ENCODE peak calls at places on chromosomes 2 and 18, in eight cellular contexts. I, T, Q, B, U, X, Y and Z are unnamed samples.

GRCh38 chr2:38499921-38500634 is 102.7 kb downstream of the HNRNPLL start:
- ATAC-seq in I (no peak), T (no peak), Q (no peak), B (peak; percentile 72), U (peak; percentile 60), X (peak; percentile 11), Y (peak; percentile 47), Z (peak; percentile 77)

GRCh38 chr2:219378167-219378851 is 9.4 kb downstream of the DNPEP start:
- ATAC-seq in I (no peak), T (no peak), Q (no peak), B (no peak), U (no peak), X (no peak), Y (no peak), Z (no peak)

GRCh38 chr2:8435608-8436007 is 246.2 kb upstream of the ID2 start:
- ATAC-seq in I (no peak), T (no peak), Q (no peak), B (no peak), U (no peak), X (no peak), Y (no peak), Z (no peak)

GRCh38 chr2:236219411-236219810 is 44.8 kb downstream of the ASB18 start:
- ATAC-seq in I (no peak), T (no peak), Q (no peak), B (no peak), U (no peak), X (no peak), Y (no peak), Z (no peak)

GRCh38 chr2:193988784-193989183 is 1668.2 kb upstream of the SLC39A10 start:
- ATAC-seq in I (no peak), T (no peak), Q (no peak), B (no peak), U (no peak), X (no peak), Y (no peak), Z (no peak)

GRCh38 chr2:80461505-80462197 is 157.1 kb upstream of the LRRTM1 start:
- ATAC-seq in I (no peak), T (no peak), Q (no peak), B (no peak), U (no peak), X (no peak), Y (no peak), Z (no peak)

GRCh38 chr2:109029444-109030193 is 40.6 kb upstream of the EDAR start:
- ATAC-seq in I (no peak), T (no peak), Q (no peak), B (no peak), U (no peak), X (no peak), Y (no peak), Z (no peak)

GRCh38 chr18:24402209-24402785 is 4.7 kb upstream of the OSBPL1A start:
- ATAC-seq in I (no peak), T (no peak), Q (no peak), B (no peak), U (no peak), X (no peak), Y (no peak), Z (no peak)

GRCh38 chr2:29731948-29732347 is 189.4 kb downstream of the ALK start:
- ATAC-seq in I (no peak), T (no peak), Q (no peak), B (no peak), U (no peak), X (no peak), Y (no peak), Z (no peak)

GRCh38 chr2:227443889-227444568 is 27.9 kb upstream of the AGFG1 start:
- ATAC-seq in I (no peak), T (no peak), Q (no peak), B (no peak), U (no peak), X (no peak), Y (no peak), Z (no peak)

GRCh38 chr2:193836424-193836823 is 1641.7 kb upstream of the TMEFF2 start:
- ATAC-seq in I (no peak), T (no peak), Q (no peak), B (no peak), U (no peak), X (no peak), Y (no peak), Z (no peak)

GRCh38 chr18:2979027-2979570 is 33.8 kb downstream of the LPIN2 start:
- ATAC-seq in I (no peak), T (no peak), Q (no peak), B (no peak), U (peak; percentile 7), X (no peak), Y (no peak), Z (no peak)

GRCh38 chr2:41720298-41720697 is 327.5 kb upstream of the PKDCC start:
- ATAC-seq in I (no peak), T (no peak), Q (no peak), B (no peak), U (no peak), X (no peak), Y (no peak), Z (no peak)

GRCh38 chr2:63192889-63193778 is 142.5 kb downstream of the OTX1 start:
- ATAC-seq in I (no peak), T (no peak), Q (no peak), B (no peak), U (no peak), X (no peak), Y (no peak), Z (no peak)

GRCh38 chr18:43893001-43893637 is 615.8 kb upstream of the SYT4 start:
- ATAC-seq in I (no peak), T (no peak), Q (no peak), B (peak; percentile 70), U (no peak), X (peak; percentile 73), Y (peak; percentile 14), Z (peak; percentile 78)

GRCh38 chr2:133120310-133120709 is 448.0 kb downstream of the NCKAP5 start:
- ATAC-seq in I (no peak), T (no peak), Q (no peak), B (no peak), U (no peak), X (no peak), Y (no peak), Z (no peak)

GRCh38 chr2:150856596-150857281 is 369.3 kb upstream of the RND3 start:
- ATAC-seq in I (no peak), T (no peak), Q (no peak), B (no peak), U (no peak), X (no peak), Y (no peak), Z (no peak)

GRCh38 chr2:234687718-234688475 is 191.0 kb upstream of the ARL4C start:
- ATAC-seq in I (no peak), T (no peak), Q (no peak), B (no peak), U (no peak), X (no peak), Y (no peak), Z (no peak)

GRCh38 chr2:27122791-27123190 is 824 bp upstream of the ABHD1 start:
- ATAC-seq in I (no peak), T (no peak), Q (no peak), B (no peak), U (no peak), X (no peak), Y (no peak), Z (no peak)

GRCh38 chr2:198096007-198096406 is 291.6 kb downstream of the PLCL1 start:
- ATAC-seq in I (no peak), T (no peak), Q (no peak), B (no peak), U (peak; percentile 56), X (no peak), Y (no peak), Z (no peak)

GRCh38 chr18:36470896-36471295 is 173.4 kb downstream of the FHOD3 start:
- ATAC-seq in I (no peak), T (no peak), Q (no peak), B (no peak), U (no peak), X (no peak), Y (no peak), Z (no peak)

DNA sequence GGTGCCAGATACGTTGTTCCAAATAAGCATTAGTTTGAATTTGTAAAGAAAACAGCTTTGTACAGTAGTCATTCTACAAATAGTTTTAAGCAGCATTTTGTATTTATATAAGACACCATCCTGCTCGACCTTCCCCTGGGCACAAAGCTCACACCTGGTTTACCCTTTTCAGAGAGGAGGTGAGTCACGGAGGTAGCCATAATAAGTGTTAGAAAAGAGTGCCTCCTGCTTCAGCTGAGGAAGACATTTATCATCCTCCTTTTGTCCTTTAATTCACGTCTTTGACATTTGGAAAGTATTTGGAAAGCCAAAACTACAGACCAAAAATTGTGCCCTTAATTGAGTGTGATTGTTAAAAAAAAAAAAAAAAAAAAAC is 6.8 kb downstream of the RAB12 start:
- ATAC-seq in I (no peak), T (no peak), Q (no peak), B (no peak), U (no peak), X (no peak), Y (no peak), Z (no peak)
- H3K36me3 ChIP-seq in I (no peaks in the 10 kb centered on the region), T (no peaks in the 10 kb centered on the region), Q (peaks cover 4% of the 10 kb centered on the region), B (no peaks in the 10 kb centered on the region), U (no peaks in the 10 kb centered on the region), X (no peaks in the 10 kb centered on the region), Y (no peaks in the 10 kb centered on the region), Z (no peaks in the 10 kb centered on the region)

DNA sequence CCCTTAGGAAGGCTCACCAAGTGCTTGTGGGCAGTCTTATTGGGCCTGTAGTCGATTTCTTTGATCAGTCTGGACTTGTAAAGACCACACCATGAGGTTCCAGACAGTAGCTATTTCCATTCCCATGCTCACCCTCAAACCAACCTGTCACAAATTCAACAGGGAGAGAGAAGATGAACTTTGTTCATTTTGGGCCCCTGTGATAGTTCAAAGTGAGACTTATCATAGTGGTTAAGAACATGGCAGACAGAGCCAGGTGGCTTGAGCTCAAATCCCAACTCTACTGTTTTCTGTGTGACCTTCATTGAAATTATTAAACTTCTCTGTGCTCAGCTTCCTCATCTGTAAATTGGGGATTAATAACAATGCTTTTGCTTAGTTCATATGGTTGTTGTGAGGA is 53.9 kb upstream of the CTLA4 start:
- ATAC-seq in I (no peak), T (no peak), Q (no peak), B (no peak), U (no peak), X (no peak), Y (no peak), Z (no peak)
- H3K27me3 ChIP-seq in I (no peaks in the 10 kb centered on the region), T (no peaks in the 10 kb centered on the region), Q (no peaks in the 10 kb centered on the region), B (no peaks in the 10 kb centered on the region), U (no peaks in the 10 kb centered on the region), X (no peaks in the 10 kb centered on the region), Y (no peaks in the 10 kb centered on the region), Z (no peaks in the 10 kb centered on the region)

GRCh38 chr18:32060026-32060425 is 31.6 kb upstream of the RNF138 start:
- ATAC-seq in I (peak; percentile 46), T (no peak), Q (no peak), B (no peak), U (no peak), X (no peak), Y (no peak), Z (no peak)
- H3K36me3 ChIP-seq in I (peaks cover 44% of the 10 kb centered on the region), T (no peaks in the 10 kb centered on the region), Q (no peaks in the 10 kb centered on the region), B (no peaks in the 10 kb centered on the region), U (no peaks in the 10 kb centered on the region), X (peaks cover 2% of the 10 kb centered on the region), Y (no peaks in the 10 kb centered on the region), Z (no peaks in the 10 kb centered on the region)

DNA sequence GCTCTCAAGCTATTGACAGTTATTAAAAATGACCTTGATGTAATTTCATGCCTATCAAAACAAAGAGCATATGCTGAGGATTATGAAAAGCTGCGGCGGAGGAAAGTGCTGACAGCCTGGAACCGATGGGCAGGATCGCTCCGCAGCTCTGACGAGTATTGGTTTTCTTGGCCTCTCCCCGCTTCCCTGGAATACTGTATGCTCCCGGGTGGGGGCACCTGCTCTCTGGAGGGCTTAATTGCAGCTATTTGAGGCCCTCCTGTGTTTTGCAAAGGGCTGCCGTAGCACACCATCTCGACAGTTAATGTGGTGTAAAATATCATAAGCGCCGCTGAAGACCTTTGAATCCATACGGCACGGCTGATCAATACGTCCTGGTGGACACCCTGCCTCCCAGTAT is 662.3 kb downstream of the GALR1 start:
- ATAC-seq in I (no peak), T (no peak), Q (no peak), B (no peak), U (no peak), X (no peak), Y (no peak), Z (no peak)
- H3K27me3 ChIP-seq in I (no peaks in the 10 kb centered on the region), T (no peaks in the 10 kb centered on the region), Q (no peaks in the 10 kb centered on the region), B (no peaks in the 10 kb centered on the region), U (peaks cover 16% of the 10 kb centered on the region), X (no peaks in the 10 kb centered on the region), Y (peaks cover 17% of the 10 kb centered on the region), Z (peaks cover 51% of the 10 kb centered on the region)